ENCODE peak calls at places on chromosomes 6 and 20, in five cellular contexts. K is dorsolateral prefrontal cortex, O is esophagus muscularis mucosa, Z is IMR-90, V is small intestine. A is an unnamed sample.

GRCh38 chr20:44255942-44256341 is 8.8 kb downstream of the GDAP1L1 start:
- DNase-seq in V (no peak), Z (no peak), K (no peak), O (no peak), A (no peak)

GRCh38 chr6:110687326-110687725 is 127.9 kb downstream of the CDK19 start:
- DNase-seq in K (no peak), O (no peak), Z (no peak), V (peak; percentile 20), A (no peak)

GRCh38 chr20:29689411-29690225 is 1567.8 kb upstream of the DEFB115 start:
- DNase-seq in Z (no peak), V (peak; percentile 56), O (no peak), K (no peak), A (no peak)

GRCh38 chr6:19812512-19813119 is 24.6 kb upstream of the ID4 start:
- DNase-seq in V (peak; percentile 32), Z (peak; percentile 61), K (no peak), O (no peak), A (no peak)

GRCh38 chr20:20711413-20711812 is 1.0 kb downstream of the RALGAPA2 start:
- DNase-seq in Z (no peak), K (no peak), O (peak; percentile 26), V (peak; percentile 45), A (no peak)

GRCh38 chr20:434661-435419 is 26.7 kb downstream of the RBCK1 start:
- DNase-seq in K (no peak), V (no peak), O (no peak), Z (no peak), A (no peak)

GRCh38 chr20:25284131-25284601 is 36.3 kb downstream of the PYGB start:
- DNase-seq in Z (no peak), K (no peak), V (no peak), O (no peak), A (no peak)

GRCh38 chr6:94349227-94349626 is 929.9 kb upstream of the EPHA7 start:
- DNase-seq in Z (no peak), K (no peak), O (no peak), V (peak; percentile 3), A (no peak)

GRCh38 chr6:6661684-6662083 is 73.2 kb downstream of the LY86 start:
- DNase-seq in O (no peak), V (peak; percentile 64), K (peak; percentile 15), Z (peak; percentile 8), A (no peak)

GRCh38 chr6:155418017-155418749 is 37.5 kb downstream of the NOX3 start:
- DNase-seq in O (no peak), Z (peak; percentile 65), V (no peak), K (no peak), A (peak; percentile 30)

GRCh38 chr20:46179811-46180326 is 61.8 kb downstream of the CD40 start:
- DNase-seq in O (no peak), K (no peak), V (no peak), Z (no peak), A (no peak)

GRCh38 chr6:35895560-35895959 is 25.3 kb downstream of the SRPK1 start:
- DNase-seq in V (no peak), Z (peak; percentile 12), K (no peak), O (no peak), A (no peak)

GRCh38 chr6:135812085-135812526 is 39.4 kb upstream of the PDE7B start:
- DNase-seq in K (no peak), O (no peak), Z (peak; percentile 24), V (no peak), A (peak; percentile 47)

GRCh38 chr6:38248500-38249234 is 391.1 kb downstream of the BTBD9 start:
- DNase-seq in O (no peak), V (no peak), K (no peak), Z (peak; percentile 33), A (no peak)

GRCh38 chr6:156880913-156881312 is 103.7 kb downstream of the ARID1B start:
- DNase-seq in Z (no peak), K (no peak), V (no peak), O (no peak), A (no peak)

GRCh38 chr6:122405417-122405816 is 6.0 kb downstream of the HSF2 start:
- DNase-seq in K (no peak), V (no peak), O (no peak), Z (peak; percentile 21), A (no peak)

GRCh38 chr6:168427184-168427583 is 13.8 kb upstream of the SMOC2 start:
- DNase-seq in K (no peak), Z (no peak), V (no peak), O (no peak), A (no peak)

GRCh38 chr6:46390153-46390876 is 100.9 kb downstream of the RCAN2 start:
- DNase-seq in O (no peak), K (no peak), Z (no peak), V (no peak), A (no peak)

GRCh38 chr6:167572841-167573271 is 248.0 kb downstream of the TTLL2 start:
- DNase-seq in O (peak; percentile 91), Z (no peak), K (no peak), V (no peak), A (no peak)

GRCh38 chr20:25750765-25751696 is 54.4 kb upstream of the ZNF337 start:
- DNase-seq in V (peak; percentile 64), K (peak; percentile 11), O (no peak), Z (peak; percentile 28), A (peak; percentile 30)

GRCh38 chr6:9507136-9507895 is 907.6 kb downstream of the TFAP2A start:
- DNase-seq in V (no peak), Z (no peak), O (no peak), K (no peak), A (no peak)

GRCh38 chr6:155066371-155066770 is 71.3 kb downstream of the TIAM2 start:
- DNase-seq in V (no peak), K (no peak), Z (peak; percentile 56), O (no peak), A (no peak)

GRCh38 chr6:41901882-41902519 is 6.8 kb upstream of the USP49 start:
- DNase-seq in O (no peak), Z (peak; percentile 16), V (peak; percentile 43), K (no peak), A (no peak)

GRCh38 chr6:89660981-89661380 is 22.4 kb upstream of the LYRM2 start:
- DNase-seq in V (no peak), O (no peak), Z (no peak), K (no peak), A (no peak)

GRCh38 chr6:126633362-126633761 is 293.4 kb downstream of the CENPW start:
- DNase-seq in K (no peak), V (no peak), Z (no peak), O (no peak), A (no peak)

GRCh38 chr6:33711140-33712129 is at the start of gene UQCC2:
- DNase-seq in O (peak; percentile 98), Z (peak; percentile 95), K (peak; percentile 97), V (peak; percentile 96), A (peak; percentile 98)

GRCh38 chr6:33710296-33711121 is 991 bp downstream of the UQCC2 start:
- DNase-seq in V (no peak), O (no peak), Z (no peak), K (no peak), A (no peak)

GRCh38 chr6:33714385-33715040 is 3.0 kb upstream of the UQCC2 start:
- DNase-seq in O (no peak), K (no peak), V (no peak), Z (no peak), A (no peak)

GRCh38 chr6:33713786-33714185 is 2.3 kb upstream of the UQCC2 start:
- DNase-seq in O (no peak), Z (no peak), V (no peak), K (no peak), A (no peak)

GRCh38 chr6:33712914-33713313 is 1.4 kb upstream of the UQCC2 start:
- DNase-seq in K (no peak), V (no peak), Z (no peak), O (no peak), A (no peak)
- H3K27ac ChIP-seq in K (no peak overlapping the region), V (no peak overlapping the region), Z (no peak overlapping the region), O (no peak overlapping the region), A (no peak overlapping the region)

GRCh38 chr20:54013397-54013941 is 56.9 kb downstream of the BCAS1 start:
- DNase-seq in Z (no peak), O (no peak), V (no peak), K (no peak), A (no peak)

GRCh38 chr20:54014301-54014914 is 56.0 kb downstream of the BCAS1 start:
- DNase-seq in O (no peak), V (no peak), Z (no peak), K (no peak), A (no peak)

GRCh38 chr20:54017846-54018245 is 52.5 kb downstream of the BCAS1 start:
- DNase-seq in Z (no peak), O (no peak), K (no peak), V (no peak), A (no peak)

GRCh38 chr20:54019127-54019526 is 51.3 kb downstream of the BCAS1 start:
- DNase-seq in O (no peak), Z (no peak), K (no peak), V (no peak), A (no peak)

GRCh38 chr20:54015496-54015895 is 54.9 kb downstream of the BCAS1 start:
- DNase-seq in Z (no peak), V (no peak), O (no peak), K (no peak), A (no peak)
- H3K27me3 ChIP-seq in Z (no peaks in the 10 kb centered on the region), V (no peaks in the 10 kb centered on the region), O (no peaks in the 10 kb centered on the region), K (no peaks in the 10 kb centered on the region), A (no peaks in the 10 kb centered on the region)

GRCh38 chr6:25753079-25753478 is 1.5 kb upstream of the SLC17A4 start:
- DNase-seq in Z (no peak), K (no peak), V (peak; percentile 25), O (no peak), A (no peak)
- H3K27ac ChIP-seq in Z (no peak overlapping the region), K (no peak overlapping the region), V (no peak overlapping the region), O (no peak overlapping the region), A (no peak overlapping the region)

GRCh38 chr6:159376443-159377182 is 207.4 kb downstream of the FNDC1 start:
- DNase-seq in Z (no peak), O (no peak), K (no peak), V (no peak), A (no peak)

GRCh38 chr6:159375014-159375413 is 205.8 kb downstream of the FNDC1 start:
- DNase-seq in O (no peak), K (no peak), V (no peak), Z (no peak), A (no peak)

GRCh38 chr6:159372333-159372732 is 203.1 kb downstream of the FNDC1 start:
- DNase-seq in Z (no peak), O (no peak), K (no peak), V (no peak), A (no peak)
- H3K27me3 ChIP-seq in Z (no peaks in the 10 kb centered on the region), O (no peaks in the 10 kb centered on the region), K (no peaks in the 10 kb centered on the region), V (peaks cover 2% of the 10 kb centered on the region), A (no peaks in the 10 kb centered on the region)

DNA sequence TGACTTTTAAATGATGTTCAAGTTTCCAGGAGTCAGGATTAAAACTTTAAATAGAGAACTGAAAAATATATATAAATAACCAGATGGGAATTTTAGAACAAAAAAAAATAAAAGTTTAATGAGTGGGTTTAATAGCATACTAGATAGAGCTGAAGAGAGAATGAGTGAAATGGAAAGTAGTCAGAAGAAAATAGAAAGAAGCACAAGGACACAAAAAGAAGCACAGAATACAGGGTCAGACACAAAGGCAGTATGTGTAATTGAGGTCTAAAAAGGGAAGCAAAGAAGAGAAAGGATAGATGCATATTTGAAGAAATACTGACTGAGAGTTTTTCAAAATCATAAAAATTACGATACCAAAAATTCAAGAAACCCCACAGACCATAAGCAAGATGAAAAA is 159.8 kb upstream of the FERMT1 start:
- DNase-seq in V (no peak), O (no peak), K (no peak), Z (no peak), A (no peak)
- H3K27ac ChIP-seq in V (no peak overlapping the region), O (no peak overlapping the region), K (no peak overlapping the region), Z (no peak overlapping the region), A (no peak overlapping the region)

A was measured in psoas muscle.